ENCODE peak calls at places on chromosomes 11 and 22, in seven cellular contexts. B, D, I, Y, H, F and C are unnamed samples.

GRCh38 chr11:77656362-77656761 is 18.8 kb upstream of the CLNS1A start:
- DNase-seq in B (no peak), D (no peak), I (no peak), Y (peak; percentile 53), H (no peak), F (no peak), C (peak; percentile 24)

GRCh38 chr22:41660416-41660815 is 28.3 kb downstream of the SNU13 start:
- DNase-seq in B (no peak), D (no peak), I (no peak), Y (no peak), H (no peak), F (no peak), C (no peak)

GRCh38 chr22:37559901-37560681 is at the start of gene CDC42EP1:
- DNase-seq in B (no peak), D (peak; percentile 79), I (no peak), Y (no peak), H (peak; percentile 84), F (no peak), C (peak; percentile 62)

GRCh38 chr11:15972838-15973237 is 383.5 kb downstream of the SOX6 start:
- DNase-seq in B (no peak), D (no peak), I (no peak), Y (no peak), H (no peak), F (no peak), C (no peak)

GRCh38 chr11:2742611-2743426 is 43.0 kb upstream of the KCNQ1OT1 start:
- DNase-seq in B (no peak), D (no peak), I (no peak), Y (no peak), H (no peak), F (no peak), C (no peak)

GRCh38 chr11:75570559-75571139 is 8.6 kb downstream of the SERPINH1 start:
- DNase-seq in B (no peak), D (no peak), I (no peak), Y (no peak), H (no peak), F (no peak), C (no peak)

GRCh38 chr22:24810043-24810749 is 4.2 kb downstream of the SGSM1 start:
- DNase-seq in B (no peak), D (peak; percentile 73), I (no peak), Y (no peak), H (no peak), F (no peak), C (no peak)

GRCh38 chr22:22684605-22685561 is 40.5 kb downstream of the GGTLC2 start:
- DNase-seq in B (no peak), D (no peak), I (no peak), Y (no peak), H (peak; percentile 77), F (no peak), C (peak; percentile 15)

GRCh38 chr11:78168539-78169477 is 19.6 kb downstream of the KCTD21 start:
- DNase-seq in B (no peak), D (peak; percentile 75), I (no peak), Y (peak; percentile 64), H (no peak), F (no peak), C (no peak)

GRCh38 chr11:20172721-20173447 is 12.6 kb upstream of the DBX1 start:
- DNase-seq in B (no peak), D (peak; percentile 32), I (no peak), Y (no peak), H (no peak), F (no peak), C (no peak)

GRCh38 chr22:29012923-29013322 is 48.7 kb downstream of the C22orf31 start:
- DNase-seq in B (no peak), D (no peak), I (no peak), Y (no peak), H (no peak), F (no peak), C (no peak)

GRCh38 chr11:126415128-126415527 is 59.6 kb downstream of the ST3GAL4 start:
- DNase-seq in B (no peak), D (no peak), I (no peak), Y (no peak), H (no peak), F (no peak), C (no peak)

GRCh38 chr11:76596652-76597051 is 73.9 kb downstream of the LRRC32 start:
- DNase-seq in B (no peak), D (peak; percentile 10), I (no peak), Y (no peak), H (no peak), F (no peak), C (no peak)

GRCh38 chr22:38153821-38154562 is 27.6 kb downstream of the PLA2G6 start:
- DNase-seq in B (no peak), D (no peak), I (no peak), Y (peak; percentile 32), H (no peak), F (no peak), C (no peak)

GRCh38 chr11:40647290-40647689 is 812.2 kb downstream of the LRRC4C start:
- DNase-seq in B (no peak), D (no peak), I (no peak), Y (no peak), H (no peak), F (no peak), C (no peak)

GRCh38 chr11:9861860-9862725 is 198.2 kb downstream of the SWAP70 start:
- DNase-seq in B (peak; percentile 31), D (peak; percentile 52), I (no peak), Y (peak; percentile 64), H (peak; percentile 59), F (peak; percentile 31), C (peak; percentile 75)

GRCh38 chr11:60343094-60343704 is 16.1 kb downstream of the MS4A6E start:
- DNase-seq in B (peak; percentile 27), D (no peak), I (no peak), Y (peak; percentile 18), H (peak; percentile 39), F (no peak), C (no peak)
- TF ChIP-seq JUND in B (no peak), D (no peak), I (no peak), Y (no peak), H (no peak), F (no peak), C (no peak)

GRCh38 chr22:44442186-44442465 is 55.9 kb downstream of the RTL6 start:
- DNase-seq in B (no peak), D (no peak), I (no peak), Y (no peak), H (no peak), F (no peak), C (no peak)
- TF ChIP-seq JUND in B (no peak), D (no peak), I (no peak), Y (no peak), H (no peak), F (no peak), C (no peak)

DNA sequence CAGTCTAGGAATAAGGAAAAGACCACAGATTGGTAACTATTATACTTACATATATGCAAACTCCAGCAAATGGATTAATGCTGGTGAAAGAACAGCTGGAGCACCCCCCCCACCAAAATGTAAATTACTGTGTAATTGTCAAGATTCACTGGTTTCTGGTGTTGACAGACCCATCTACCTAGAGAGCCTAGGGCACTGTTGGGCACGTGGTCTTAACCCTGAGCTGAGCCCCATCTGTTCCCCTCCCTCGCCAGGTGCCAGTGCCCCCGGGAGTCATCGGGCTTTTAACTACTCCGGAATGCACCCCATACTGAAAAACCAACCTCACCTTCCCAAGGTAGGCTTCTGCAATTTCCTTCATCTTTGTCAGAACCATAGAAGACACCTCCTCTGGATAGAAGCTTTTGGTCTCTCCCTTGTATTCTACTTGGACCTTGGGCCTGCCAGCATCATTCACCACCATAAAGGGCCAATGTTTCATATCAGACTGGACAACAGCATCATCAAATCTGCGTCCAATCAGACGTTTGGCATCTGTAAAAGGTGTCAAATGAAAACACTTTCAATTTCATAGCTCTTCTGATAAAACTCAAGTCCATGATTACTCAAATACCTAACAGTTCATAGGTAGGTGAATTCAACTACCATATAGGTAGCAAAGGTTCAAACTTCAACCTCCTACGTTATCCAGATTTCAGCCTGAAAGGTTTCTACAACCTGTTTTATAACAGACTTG is 1.5 kb downstream of the HSPA8 start:
- DNase-seq in B (no peak), D (no peak), I (no peak), Y (no peak), H (peak; percentile 17), F (no peak), C (no peak)
- TF ChIP-seq JUND in B (no peak), D (no peak), I (no peak), Y (no peak), H (no peak), F (no peak), C (no peak)

GRCh38 chr11:1082728-1083620 is 8.3 kb downstream of the MUC2 start:
- DNase-seq in B (no peak), D (no peak), I (no peak), Y (no peak), H (no peak), F (no peak), C (no peak)
- TF ChIP-seq JUND in B (no peak), D (no peak), I (no peak), Y (no peak), H (no peak), F (no peak), C (no peak)

GRCh38 chr22:46948411-46949144 is 186.1 kb downstream of the TBC1D22A start:
- DNase-seq in B (no peak), D (no peak), I (no peak), Y (no peak), H (no peak), F (no peak), C (no peak)
- TF ChIP-seq JUND in B (no peak), D (no peak), I (no peak), Y (no peak), H (no peak), F (no peak), C (no peak)

GRCh38 chr11:111302298-111302697 is 4.0 kb downstream of the POU2AF3 start:
- DNase-seq in B (no peak), D (no peak), I (no peak), Y (no peak), H (no peak), F (no peak), C (peak; percentile 41)
- TF ChIP-seq JUND in B (no peak), D (no peak), I (no peak), Y (no peak), H (no peak), F (no peak), C (no peak)

GRCh38 chr11:73728000-73728399 is 32.9 kb downstream of the RAB6A start:
- DNase-seq in B (no peak), D (no peak), I (no peak), Y (no peak), H (no peak), F (no peak), C (no peak)

GRCh38 chr11:73726825-73727224 is 34.0 kb downstream of the RAB6A start:
- DNase-seq in B (no peak), D (no peak), I (no peak), Y (no peak), H (no peak), F (no peak), C (no peak)

GRCh38 chr11:73734996-73735395 is 25.9 kb downstream of the RAB6A start:
- DNase-seq in B (no peak), D (no peak), I (no peak), Y (no peak), H (no peak), F (no peak), C (no peak)

GRCh38 chr11:73729594-73730206 is 31.2 kb downstream of the RAB6A start:
- DNase-seq in B (peak; percentile 4), D (peak; percentile 40), I (peak; percentile 33), Y (peak; percentile 28), H (peak; percentile 43), F (no peak), C (no peak)
- TF ChIP-seq JUND in B (no peak), D (no peak), I (no peak), Y (no peak), H (no peak), F (no peak), C (no peak)